ENCODE peak calls at places on chromosomes 6 and 20, in four cellular contexts. One of them, this sample, is unnamed.

GRCh38 chr6:103139377-103139776 is 1720.3 kb downstream of the HACE1 start:
- DNase-seq in mucosa of descending colon: no peak
- DNase-seq in uterus: no peak
- DNase-seq in lower lobe of right lung: no peak
- DNase-seq in this sample: no peak

GRCh38 chr6:138680085-138680484 is 93.5 kb upstream of the CCDC28A start:
- DNase-seq in mucosa of descending colon: no peak
- DNase-seq in uterus: no peak
- DNase-seq in lower lobe of right lung: no peak
- DNase-seq in this sample: no peak

GRCh38 chr20:3313681-3314080 is 74.7 kb upstream of the SLC4A11 start:
- DNase-seq in mucosa of descending colon: no peak
- DNase-seq in uterus: no peak
- DNase-seq in lower lobe of right lung: no peak
- DNase-seq in this sample: no peak

GRCh38 chr6:39339557-39340555 is 17.4 kb upstream of the KCNK16 start:
- DNase-seq in mucosa of descending colon: peak
- DNase-seq in uterus: no peak
- DNase-seq in lower lobe of right lung: peak
- DNase-seq in this sample: no peak

GRCh38 chr6:3919849-3920248 is 70.7 kb downstream of the FAM50B start:
- DNase-seq in mucosa of descending colon: no peak
- DNase-seq in uterus: no peak
- DNase-seq in lower lobe of right lung: no peak
- DNase-seq in this sample: no peak

GRCh38 chr6:44636576-44637248 is 249.2 kb downstream of the CDC5L start:
- DNase-seq in mucosa of descending colon: no peak
- DNase-seq in uterus: no peak
- DNase-seq in lower lobe of right lung: no peak
- DNase-seq in this sample: no peak

GRCh38 chr6:26360451-26361416 is 4.3 kb upstream of the BTN3A2 start:
- DNase-seq in mucosa of descending colon: peak
- DNase-seq in uterus: no peak
- DNase-seq in lower lobe of right lung: no peak
- DNase-seq in this sample: no peak

GRCh38 chr6:7451321-7451720 is 61.7 kb downstream of the RIOK1 start:
- DNase-seq in mucosa of descending colon: no peak
- DNase-seq in uterus: no peak
- DNase-seq in lower lobe of right lung: no peak
- DNase-seq in this sample: no peak

GRCh38 chr6:81950877-81951276 is 198.4 kb upstream of the TENT5A start:
- DNase-seq in mucosa of descending colon: no peak
- DNase-seq in uterus: no peak
- DNase-seq in lower lobe of right lung: no peak
- DNase-seq in this sample: no peak

GRCh38 chr6:31620586-31621319 is at the start of gene PRRC2A:
- DNase-seq in mucosa of descending colon: peak
- DNase-seq in uterus: peak
- DNase-seq in lower lobe of right lung: no peak
- DNase-seq in this sample: peak

GRCh38 chr20:63639093-63639860 is 12.4 kb upstream of the GMEB2 start:
- DNase-seq in mucosa of descending colon: peak
- DNase-seq in uterus: no peak
- DNase-seq in lower lobe of right lung: peak
- DNase-seq in this sample: peak
- H3K4me3 ChIP-seq in mucosa of descending colon: no peak
- H3K4me3 ChIP-seq in uterus: no peak
- H3K4me3 ChIP-seq in lower lobe of right lung: peak
- H3K4me3 ChIP-seq in this sample: peak

DNA sequence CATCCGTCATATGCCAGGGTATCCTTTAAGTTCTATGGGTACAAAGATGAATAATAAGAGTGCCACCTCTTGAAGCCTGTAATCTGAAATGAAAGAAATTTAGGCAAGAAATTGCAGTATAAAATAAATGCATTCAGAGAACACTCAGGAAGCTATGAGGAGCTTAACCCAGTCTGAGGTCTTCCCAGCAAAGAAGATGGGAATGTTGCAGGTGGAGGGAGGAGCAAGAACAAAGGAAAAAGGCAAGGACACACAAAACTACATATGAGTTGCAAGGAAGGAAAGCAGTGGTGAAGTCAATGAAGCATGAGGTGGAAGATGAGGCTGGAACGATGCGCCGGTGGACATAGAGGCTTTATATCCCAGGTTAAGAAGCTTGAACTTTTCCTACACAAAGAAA is 67.0 kb upstream of the DST start:
- DNase-seq in mucosa of descending colon: no peak
- DNase-seq in uterus: no peak
- DNase-seq in lower lobe of right lung: no peak
- DNase-seq in this sample: no peak
- H3K4me3 ChIP-seq in mucosa of descending colon: no peak
- H3K4me3 ChIP-seq in uterus: no peak
- H3K4me3 ChIP-seq in lower lobe of right lung: no peak
- H3K4me3 ChIP-seq in this sample: no peak

GRCh38 chr6:128491041-128491642 is 29.3 kb downstream of the PTPRK start:
- DNase-seq in mucosa of descending colon: no peak
- DNase-seq in uterus: no peak
- DNase-seq in lower lobe of right lung: no peak
- DNase-seq in this sample: peak
- H3K4me3 ChIP-seq in mucosa of descending colon: no peak
- H3K4me3 ChIP-seq in uterus: peak
- H3K4me3 ChIP-seq in lower lobe of right lung: peak
- H3K4me3 ChIP-seq in this sample: no peak

DNA sequence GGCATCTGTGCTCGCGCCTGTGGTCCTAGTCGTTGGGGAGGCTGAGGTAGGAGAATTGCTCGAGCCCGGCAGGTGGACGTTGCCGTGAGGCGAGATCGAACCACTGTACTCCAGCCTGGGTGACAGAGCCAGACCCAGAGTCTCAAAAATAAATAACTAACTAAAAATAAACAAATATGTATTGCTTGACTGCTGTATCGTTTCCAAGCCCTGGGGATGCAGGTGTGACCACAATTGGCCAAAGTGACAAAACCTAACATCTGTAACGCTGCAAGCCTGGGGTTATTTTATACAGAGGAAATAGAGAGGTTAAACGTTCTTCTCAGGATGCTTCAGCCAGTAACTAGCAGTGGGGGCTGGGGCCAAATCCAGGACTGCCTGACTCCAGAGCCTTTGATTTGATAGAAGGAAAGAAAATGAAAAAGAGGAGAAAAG is 1.9 kb upstream of the SRSF3 start:
- DNase-seq in mucosa of descending colon: no peak
- DNase-seq in uterus: no peak
- DNase-seq in lower lobe of right lung: no peak
- DNase-seq in this sample: no peak
- H3K4me3 ChIP-seq in mucosa of descending colon: no peak
- H3K4me3 ChIP-seq in uterus: no peak
- H3K4me3 ChIP-seq in lower lobe of right lung: no peak
- H3K4me3 ChIP-seq in this sample: no peak

GRCh38 chr20:6123650-6124014 is 802 bp upstream of the FERMT1 start:
- DNase-seq in mucosa of descending colon: no peak
- DNase-seq in uterus: no peak
- DNase-seq in lower lobe of right lung: no peak
- DNase-seq in this sample: no peak
- H3K4me3 ChIP-seq in mucosa of descending colon: no peak
- H3K4me3 ChIP-seq in uterus: peak
- H3K4me3 ChIP-seq in lower lobe of right lung: no peak
- H3K4me3 ChIP-seq in this sample: no peak

This sample was measured in small intestine.